ENCODE peak calls at places on chromosomes 1 and 21, in ten cellular contexts. S is HTR-8/SVneo; E is NCI-H1105 treated with DMSO at 0.1 percent for 48 hours; R is HS-5; D is glutamatergic neuron; B is sigmoid colon; U is CD8-positive, alpha-beta T cell; J is activated effector memory CD4-positive, alpha-beta T cell treated with Interleukin-2 at 50 U/mL for 16 hours; A is T-helper 9 cell; M is renal cortical epithelial cell. K is an unnamed sample.

GRCh38 chr1:201614262-201615015 is 75.5 kb downstream of the NAV1 start:
- DNase-seq in S (no peak), E (no peak), R (no peak), D (peak), B (no peak), U (no peak), J (no peak), A (no peak), M (no peak), K (no peak)

GRCh38 chr1:211327341-211327921 is 798 bp downstream of the TRAF5 start:
- DNase-seq in S (peak), E (no peak), R (peak), D (no peak), B (no peak), U (peak), J (no peak), A (no peak), M (peak), K (no peak)

GRCh38 chr1:171137580-171137979 is 46.9 kb downstream of the FMO3 start:
- DNase-seq in S (no peak), E (peak), R (no peak), D (no peak), B (no peak), U (no peak), J (no peak), A (no peak), M (no peak), K (no peak)

GRCh38 chr1:202143011-202143767 is 1.3 kb downstream of the ARL8A start:
- DNase-seq in S (no peak), E (no peak), R (no peak), D (no peak), B (peak), U (no peak), J (no peak), A (peak), M (no peak), K (no peak)

GRCh38 chr1:39159224-39160036 is 45.1 kb upstream of the MACF1 start:
- DNase-seq in S (no peak), E (no peak), R (no peak), D (no peak), B (no peak), U (no peak), J (no peak), A (no peak), M (peak), K (no peak)

GRCh38 chr1:115641762-115642167 is at the start of gene VANGL1:
- DNase-seq in S (peak), E (peak), R (no peak), D (peak), B (peak), U (no peak), J (no peak), A (no peak), M (no peak), K (peak)

GRCh38 chr1:89911186-89911976 is 83.5 kb upstream of the ZNF326 start:
- DNase-seq in S (no peak), E (no peak), R (no peak), D (no peak), B (no peak), U (no peak), J (no peak), A (no peak), M (no peak), K (no peak)

GRCh38 chr21:36676039-36676950 is 22.6 kb upstream of the SIM2 start:
- DNase-seq in S (no peak), E (no peak), R (no peak), D (no peak), B (no peak), U (no peak), J (no peak), A (no peak), M (no peak), K (no peak)

GRCh38 chr1:80447533-80447932 is 1353.2 kb upstream of the ADGRL2 start:
- DNase-seq in S (no peak), E (no peak), R (no peak), D (no peak), B (no peak), U (no peak), J (no peak), A (no peak), M (no peak), K (no peak)

GRCh38 chr1:58780586-58781452 is 3.0 kb downstream of the JUN start:
- DNase-seq in S (no peak), E (no peak), R (no peak), D (no peak), B (no peak), U (no peak), J (no peak), A (peak), M (no peak), K (no peak)

GRCh38 chr1:47444578-47445465 is 7.0 kb downstream of the FOXD2 start:
- DNase-seq in S (no peak), E (no peak), R (no peak), D (peak), B (no peak), U (peak), J (peak), A (no peak), M (no peak), K (no peak)

GRCh38 chr1:10891081-10891480 is 94.6 kb upstream of the CASZ1 start:
- DNase-seq in S (no peak), E (no peak), R (no peak), D (no peak), B (no peak), U (no peak), J (no peak), A (no peak), M (peak), K (no peak)

GRCh38 chr1:172642970-172643369 is 15.9 kb upstream of the FASLG start:
- DNase-seq in S (peak), E (no peak), R (no peak), D (no peak), B (no peak), U (no peak), J (no peak), A (no peak), M (no peak), K (no peak)

GRCh38 chr1:182783068-182783467 is 6.5 kb upstream of the NPL start:
- DNase-seq in S (no peak), E (no peak), R (no peak), D (peak), B (no peak), U (no peak), J (no peak), A (no peak), M (no peak), K (no peak)

GRCh38 chr1:109475261-109475660 is 8.4 kb upstream of the ATXN7L2 start:
- DNase-seq in S (no peak), E (no peak), R (no peak), D (no peak), B (no peak), U (no peak), J (no peak), A (no peak), M (no peak), K (no peak)

GRCh38 chr1:192559115-192560006 is 16.2 kb upstream of the RGS1 start:
- DNase-seq in S (peak), E (no peak), R (peak), D (no peak), B (no peak), U (no peak), J (no peak), A (no peak), M (peak), K (no peak)

GRCh38 chr1:223748405-223748772 is 36.0 kb downstream of the CAPN2 start:
- DNase-seq in S (no peak), E (no peak), R (no peak), D (peak), B (no peak), U (no peak), J (no peak), A (no peak), M (no peak), K (no peak)